ENCODE peak calls at places on chromosomes 1 and 21, in four cellular contexts. One of them, this sample, is unnamed.

GRCh38 chr1:161388639-161389038 is 21.0 kb upstream of the CFAP126 start:
- DNase-seq in MM.1S: no peak
- DNase-seq in HCT116: no peak
- DNase-seq in PC-3: no peak
- DNase-seq in this sample: no peak

GRCh38 chr1:216883518-216883917 is 160.3 kb upstream of the ESRRG start:
- DNase-seq in PC-3: no peak
- DNase-seq in MM.1S: no peak
- DNase-seq in HCT116: no peak
- DNase-seq in this sample: no peak

GRCh38 chr1:168488153-168488552 is 55.6 kb downstream of the XCL2 start:
- DNase-seq in PC-3: peak; percentile 48
- DNase-seq in HCT116: no peak
- DNase-seq in MM.1S: no peak
- DNase-seq in this sample: peak; percentile 72

GRCh38 chr1:190170321-190170720 is 307.3 kb downstream of the BRINP3 start:
- DNase-seq in MM.1S: no peak
- DNase-seq in PC-3: peak; percentile 72
- DNase-seq in HCT116: no peak
- DNase-seq in this sample: no peak

GRCh38 chr1:67441183-67441582 is 11.0 kb upstream of the SERBP1 start:
- DNase-seq in MM.1S: peak; percentile 57
- DNase-seq in HCT116: no peak
- DNase-seq in PC-3: peak; percentile 35
- DNase-seq in this sample: peak; percentile 46

GRCh38 chr21:32317726-32318125 is 19.1 kb downstream of the MRAP start:
- DNase-seq in HCT116: no peak
- DNase-seq in MM.1S: no peak
- DNase-seq in PC-3: no peak
- DNase-seq in this sample: no peak

GRCh38 chr1:186183219-186183618 is 191.8 kb downstream of the TPR start:
- DNase-seq in HCT116: peak; percentile 33
- DNase-seq in PC-3: peak; percentile 91
- DNase-seq in MM.1S: no peak
- DNase-seq in this sample: peak; percentile 94

GRCh38 chr1:61506231-61506630 is 218.7 kb downstream of the TM2D1 start:
- DNase-seq in MM.1S: no peak
- DNase-seq in HCT116: no peak
- DNase-seq in PC-3: no peak
- DNase-seq in this sample: peak; percentile 42

GRCh38 chr1:203084588-203085527 is 954 bp downstream of the MYOG start:
- DNase-seq in MM.1S: peak; percentile 23
- DNase-seq in PC-3: peak; percentile 42
- DNase-seq in HCT116: no peak
- DNase-seq in this sample: no peak

GRCh38 chr1:245583081-245583480 is 428.3 kb downstream of the KIF26B start:
- DNase-seq in PC-3: no peak
- DNase-seq in MM.1S: no peak
- DNase-seq in HCT116: no peak
- DNase-seq in this sample: peak; percentile 65

GRCh38 chr1:29754608-29755375 is 518.5 kb downstream of the PTPRU start:
- DNase-seq in MM.1S: no peak
- DNase-seq in HCT116: no peak
- DNase-seq in PC-3: no peak
- DNase-seq in this sample: no peak

GRCh38 chr1:29706936-29707335 is 470.6 kb downstream of the PTPRU start:
- DNase-seq in HCT116: no peak
- DNase-seq in PC-3: peak; percentile 75
- DNase-seq in MM.1S: peak; percentile 8
- DNase-seq in this sample: peak; percentile 77

GRCh38 chr21:44337941-44338895 is 972 bp downstream of the CFAP410 start:
- DNase-seq in MM.1S: peak; percentile 33
- DNase-seq in PC-3: peak; percentile 66
- DNase-seq in HCT116: peak; percentile 47
- DNase-seq in this sample: peak; percentile 74

GRCh38 chr1:227942021-227942715 is 5.6 kb downstream of the WNT9A start:
- DNase-seq in PC-3: no peak
- DNase-seq in HCT116: no peak
- DNase-seq in MM.1S: no peak
- DNase-seq in this sample: no peak

GRCh38 chr21:29725025-29725736 is 214.6 kb downstream of the GRIK1 start:
- DNase-seq in MM.1S: no peak
- DNase-seq in HCT116: no peak
- DNase-seq in PC-3: peak; percentile 24
- DNase-seq in this sample: no peak

GRCh38 chr21:40271169-40271568 is 403.9 kb downstream of the PCP4 start:
- DNase-seq in MM.1S: no peak
- DNase-seq in PC-3: no peak
- DNase-seq in HCT116: no peak
- DNase-seq in this sample: no peak

GRCh38 chr1:163074004-163074403 is 4.8 kb downstream of the RGS4 start:
- DNase-seq in MM.1S: no peak
- DNase-seq in PC-3: no peak
- DNase-seq in HCT116: no peak
- DNase-seq in this sample: no peak

GRCh38 chr1:35047188-35047858 is 15.6 kb upstream of the ZMYM6 start:
- DNase-seq in HCT116: no peak
- DNase-seq in PC-3: peak; percentile 64
- DNase-seq in MM.1S: no peak
- DNase-seq in this sample: peak; percentile 94

GRCh38 chr1:164320780-164321683 is 238.0 kb upstream of the PBX1 start:
- DNase-seq in MM.1S: no peak
- DNase-seq in HCT116: no peak
- DNase-seq in PC-3: no peak
- DNase-seq in this sample: peak; percentile 41

GRCh38 chr1:234214911-234215892 is 158.1 kb upstream of the COA6 start:
- DNase-seq in PC-3: no peak
- DNase-seq in HCT116: no peak
- DNase-seq in MM.1S: no peak
- DNase-seq in this sample: no peak

GRCh38 chr1:200733907-200734306 is 4.8 kb upstream of the CAMSAP2 start:
- DNase-seq in HCT116: no peak
- DNase-seq in PC-3: peak; percentile 94
- DNase-seq in MM.1S: no peak
- DNase-seq in this sample: no peak

GRCh38 chr1:168636642-168637111 is 60.3 kb downstream of the XCL1 start:
- DNase-seq in MM.1S: peak; percentile 70
- DNase-seq in PC-3: peak; percentile 59
- DNase-seq in HCT116: no peak
- DNase-seq in this sample: peak; percentile 76

GRCh38 chr1:234405676-234406075 is 32.4 kb downstream of the COA6 start:
- DNase-seq in MM.1S: no peak
- DNase-seq in PC-3: no peak
- DNase-seq in HCT116: no peak
- DNase-seq in this sample: no peak

GRCh38 chr1:160400284-160400645 is at the start of gene VANGL2:
- DNase-seq in MM.1S: peak; percentile 5
- DNase-seq in PC-3: no peak
- DNase-seq in HCT116: no peak
- DNase-seq in this sample: peak; percentile 35

GRCh38 chr1:165512817-165513216 is 31.0 kb upstream of the LRRC52 start:
- DNase-seq in HCT116: no peak
- DNase-seq in PC-3: no peak
- DNase-seq in MM.1S: no peak
- DNase-seq in this sample: no peak

GRCh38 chr1:22323846-22324504 is 127.7 kb upstream of the ZBTB40 start:
- DNase-seq in PC-3: no peak
- DNase-seq in MM.1S: no peak
- DNase-seq in HCT116: no peak
- DNase-seq in this sample: no peak

GRCh38 chr1:11680270-11681070 is 478 bp downstream of the MAD2L2 start:
- DNase-seq in HCT116: no peak
- DNase-seq in PC-3: peak; percentile 6
- DNase-seq in MM.1S: no peak
- DNase-seq in this sample: no peak

GRCh38 chr21:45835301-45836267 is 146.0 kb upstream of the COL6A1 start:
- DNase-seq in MM.1S: no peak
- DNase-seq in HCT116: no peak
- DNase-seq in PC-3: no peak
- DNase-seq in this sample: no peak
- H3K9ac ChIP-seq in MM.1S: no peak overlapping the region
- H3K9ac ChIP-seq in HCT116: no peak overlapping the region
- H3K9ac ChIP-seq in PC-3: no peak overlapping the region
- H3K9ac ChIP-seq in this sample: no peak overlapping the region

GRCh38 chr1:111471012-111471411 is 2.8 kb upstream of the C1orf162 start:
- DNase-seq in PC-3: no peak
- DNase-seq in HCT116: no peak
- DNase-seq in MM.1S: no peak
- DNase-seq in this sample: no peak
- TF ChIP-seq EZH2phosphoT487 in PC-3: no peak
- TF ChIP-seq EZH2phosphoT487 in HCT116: no peak
- TF ChIP-seq EZH2phosphoT487 in MM.1S: no peak
- TF ChIP-seq EZH2phosphoT487 in this sample: no peak

GRCh38 chr1:33586111-33586510 is 113.7 kb downstream of the ZSCAN20 start:
- DNase-seq in MM.1S: no peak
- DNase-seq in PC-3: peak; percentile 83
- DNase-seq in HCT116: peak; percentile 13
- DNase-seq in this sample: peak; percentile 53

GRCh38 chr1:33578557-33579448 is 106.4 kb downstream of the ZSCAN20 start:
- DNase-seq in MM.1S: no peak
- DNase-seq in PC-3: no peak
- DNase-seq in HCT116: no peak
- DNase-seq in this sample: no peak

GRCh38 chr1:33588726-33589125 is 116.3 kb downstream of the ZSCAN20 start:
- DNase-seq in HCT116: no peak
- DNase-seq in MM.1S: no peak
- DNase-seq in PC-3: no peak
- DNase-seq in this sample: no peak

GRCh38 chr1:33586795-33587194 is 114.3 kb downstream of the ZSCAN20 start:
- DNase-seq in PC-3: no peak
- DNase-seq in HCT116: no peak
- DNase-seq in MM.1S: no peak
- DNase-seq in this sample: no peak

GRCh38 chr1:33583567-33583966 is 111.1 kb downstream of the ZSCAN20 start:
- DNase-seq in HCT116: no peak
- DNase-seq in PC-3: no peak
- DNase-seq in MM.1S: no peak
- DNase-seq in this sample: no peak
- H3K27me3 ChIP-seq in HCT116: peaks cover 12% of the 10 kb centered on the region
- H3K27me3 ChIP-seq in PC-3: peaks cover 27% of the 10 kb centered on the region
- H3K27me3 ChIP-seq in MM.1S: peaks cover 41% of the 10 kb centered on the region
- H3K27me3 ChIP-seq in this sample: no peaks in the 10 kb centered on the region

GRCh38 chr1:204350265-204350664 is 9.5 kb downstream of the PLEKHA6 start:
- DNase-seq in MM.1S: no peak
- DNase-seq in HCT116: no peak
- DNase-seq in PC-3: no peak
- DNase-seq in this sample: no peak
- H3K9ac ChIP-seq in MM.1S: no peak overlapping the region
- H3K9ac ChIP-seq in HCT116: no peak overlapping the region
- H3K9ac ChIP-seq in PC-3: no peak overlapping the region
- H3K9ac ChIP-seq in this sample: peak overlapping the region; percentile 55

GRCh38 chr1:19799233-19799876 is 361 bp downstream of the TMCO4 start:
- DNase-seq in PC-3: peak; percentile 49
- DNase-seq in HCT116: no peak
- DNase-seq in MM.1S: peak; percentile 62
- DNase-seq in this sample: peak; percentile 79
- TF ChIP-seq EZH2phosphoT487 in PC-3: no peak
- TF ChIP-seq EZH2phosphoT487 in HCT116: no peak
- TF ChIP-seq EZH2phosphoT487 in MM.1S: no peak
- TF ChIP-seq EZH2phosphoT487 in this sample: no peak

GRCh38 chr1:55331355-55331754 is 116.2 kb upstream of the USP24 start:
- DNase-seq in HCT116: no peak
- DNase-seq in MM.1S: no peak
- DNase-seq in PC-3: no peak
- DNase-seq in this sample: no peak

GRCh38 chr1:55338448-55338820 is 123.3 kb upstream of the USP24 start:
- DNase-seq in MM.1S: no peak
- DNase-seq in HCT116: no peak
- DNase-seq in PC-3: no peak
- DNase-seq in this sample: no peak

GRCh38 chr1:55337801-55338447 is 122.8 kb upstream of the USP24 start:
- DNase-seq in MM.1S: peak; percentile 31
- DNase-seq in HCT116: peak; percentile 36
- DNase-seq in PC-3: peak; percentile 72
- DNase-seq in this sample: peak; percentile 74

GRCh38 chr1:55334140-55334539 is 119.0 kb upstream of the USP24 start:
- DNase-seq in HCT116: no peak
- DNase-seq in PC-3: no peak
- DNase-seq in MM.1S: no peak
- DNase-seq in this sample: no peak

DNA sequence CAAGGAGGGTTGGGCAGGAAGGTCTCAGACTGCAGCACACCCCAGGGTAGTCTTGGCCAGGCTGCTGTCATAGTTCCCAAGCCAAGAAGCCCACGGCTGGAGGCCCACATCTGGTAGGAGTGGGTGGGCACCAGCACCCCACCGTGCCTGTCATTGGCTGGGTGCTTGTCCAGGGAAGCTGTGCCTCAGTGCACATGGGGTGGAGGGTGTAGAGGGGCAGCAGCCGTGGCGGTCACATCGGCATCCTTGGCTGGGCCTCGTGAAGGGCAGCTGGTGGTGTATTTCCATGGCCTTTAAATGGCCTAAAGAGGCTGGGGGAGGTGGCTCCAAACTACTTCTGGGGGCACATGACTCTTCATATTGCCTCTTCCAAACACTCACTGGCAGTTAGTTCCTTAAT is 119.6 kb upstream of the USP24 start:
- DNase-seq in PC-3: no peak
- DNase-seq in MM.1S: no peak
- DNase-seq in HCT116: no peak
- DNase-seq in this sample: no peak
- H3K27me3 ChIP-seq in PC-3: no peaks in the 10 kb centered on the region
- H3K27me3 ChIP-seq in MM.1S: no peaks in the 10 kb centered on the region
- H3K27me3 ChIP-seq in HCT116: no peaks in the 10 kb centered on the region
- H3K27me3 ChIP-seq in this sample: no peaks in the 10 kb centered on the region

DNA sequence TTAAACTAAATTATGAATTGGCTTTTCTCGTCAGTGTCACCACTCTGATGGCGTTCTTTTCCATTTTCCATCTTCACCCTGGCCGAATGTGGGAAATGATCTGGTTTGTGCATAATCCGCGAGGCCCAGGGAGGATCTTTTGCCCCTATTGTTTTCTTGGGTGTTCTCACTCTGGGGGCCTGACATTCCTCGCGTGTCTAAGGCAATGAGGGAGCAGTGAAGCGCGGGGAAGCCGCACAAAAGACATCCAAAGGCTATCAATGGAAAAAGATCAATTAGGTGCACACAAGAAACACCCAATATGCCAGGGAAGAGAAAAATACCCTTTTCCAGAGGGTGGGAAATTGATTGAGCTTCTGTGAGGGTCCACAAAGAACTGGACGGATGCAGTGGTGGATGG is 966 bp upstream of the C1orf21 start:
- DNase-seq in MM.1S: no peak
- DNase-seq in PC-3: no peak
- DNase-seq in HCT116: no peak
- DNase-seq in this sample: no peak
- H3K9ac ChIP-seq in MM.1S: peak overlapping the region; percentile 74
- H3K9ac ChIP-seq in PC-3: peak overlapping the region; percentile 61
- H3K9ac ChIP-seq in HCT116: peak overlapping the region; percentile 63
- H3K9ac ChIP-seq in this sample: peak overlapping the region; percentile 80

This sample was measured in GM23248.